ENCODE peak calls at places on chromosome 5, in eight cellular contexts. One of them, this sample, is unnamed.

GRCh38 chr5:158154226-158155005 is 295.5 kb upstream of the CLINT1 start:
- DNase-seq in fibroblast of pulmonary artery: peak
- DNase-seq in MM.1S: no peak
- DNase-seq in activated B cell treated with CpG ODN at 0.5 μM for 24 hours: no peak
- DNase-seq in HL-60: no peak
- DNase-seq in cardiac muscle cell: no peak
- DNase-seq in H9: no peak
- DNase-seq in OCI-LY7: no peak
- DNase-seq in this sample: peak

GRCh38 chr5:94440015-94440414 is 178.4 kb downstream of the KIAA0825 start:
- DNase-seq in activated B cell treated with CpG ODN at 0.5 μM for 24 hours: no peak
- DNase-seq in MM.1S: no peak
- DNase-seq in H9: no peak
- DNase-seq in OCI-LY7: no peak
- DNase-seq in HL-60: no peak
- DNase-seq in fibroblast of pulmonary artery: peak
- DNase-seq in cardiac muscle cell: no peak
- DNase-seq in this sample: no peak

GRCh38 chr5:169413416-169413815 is 112.5 kb upstream of the SLIT3 start:
- DNase-seq in OCI-LY7: no peak
- DNase-seq in activated B cell treated with CpG ODN at 0.5 μM for 24 hours: no peak
- DNase-seq in cardiac muscle cell: no peak
- DNase-seq in fibroblast of pulmonary artery: no peak
- DNase-seq in HL-60: no peak
- DNase-seq in H9: no peak
- DNase-seq in MM.1S: no peak
- DNase-seq in this sample: no peak

GRCh38 chr5:51398875-51399635 is 15.8 kb downstream of the ISL1 start:
- DNase-seq in OCI-LY7: no peak
- DNase-seq in HL-60: no peak
- DNase-seq in fibroblast of pulmonary artery: no peak
- DNase-seq in cardiac muscle cell: peak
- DNase-seq in MM.1S: no peak
- DNase-seq in activated B cell treated with CpG ODN at 0.5 μM for 24 hours: no peak
- DNase-seq in H9: peak
- DNase-seq in this sample: no peak

GRCh38 chr5:137563646-137564474 is 64.7 kb upstream of the SPOCK1 start:
- DNase-seq in fibroblast of pulmonary artery: peak
- DNase-seq in HL-60: peak
- DNase-seq in MM.1S: no peak
- DNase-seq in H9: no peak
- DNase-seq in activated B cell treated with CpG ODN at 0.5 μM for 24 hours: no peak
- DNase-seq in OCI-LY7: no peak
- DNase-seq in cardiac muscle cell: no peak
- DNase-seq in this sample: no peak

GRCh38 chr5:12095808-12096281 is 191.6 kb upstream of the CTNND2 start:
- DNase-seq in activated B cell treated with CpG ODN at 0.5 μM for 24 hours: no peak
- DNase-seq in OCI-LY7: no peak
- DNase-seq in H9: no peak
- DNase-seq in HL-60: no peak
- DNase-seq in fibroblast of pulmonary artery: no peak
- DNase-seq in cardiac muscle cell: no peak
- DNase-seq in MM.1S: no peak
- DNase-seq in this sample: no peak

GRCh38 chr5:134549714-134550113 is 24.2 kb downstream of the JADE2 start:
- DNase-seq in OCI-LY7: no peak
- DNase-seq in cardiac muscle cell: no peak
- DNase-seq in MM.1S: no peak
- DNase-seq in fibroblast of pulmonary artery: peak
- DNase-seq in HL-60: no peak
- DNase-seq in activated B cell treated with CpG ODN at 0.5 μM for 24 hours: peak
- DNase-seq in H9: no peak
- DNase-seq in this sample: no peak

GRCh38 chr5:107671742-107672211 is 1.0 kb upstream of the EFNA5 start:
- DNase-seq in cardiac muscle cell: peak
- DNase-seq in OCI-LY7: no peak
- DNase-seq in MM.1S: peak
- DNase-seq in H9: peak
- DNase-seq in activated B cell treated with CpG ODN at 0.5 μM for 24 hours: no peak
- DNase-seq in HL-60: no peak
- DNase-seq in fibroblast of pulmonary artery: peak
- DNase-seq in this sample: no peak

GRCh38 chr5:178284095-178284675 is 51.6 kb upstream of the PHYKPL start:
- DNase-seq in MM.1S: peak
- DNase-seq in H9: no peak
- DNase-seq in OCI-LY7: peak
- DNase-seq in cardiac muscle cell: no peak
- DNase-seq in HL-60: peak
- DNase-seq in fibroblast of pulmonary artery: peak
- DNase-seq in activated B cell treated with CpG ODN at 0.5 μM for 24 hours: no peak
- DNase-seq in this sample: peak

GRCh38 chr5:34053133-34053532 is 10.1 kb upstream of the C1QTNF3 start:
- DNase-seq in fibroblast of pulmonary artery: peak
- DNase-seq in MM.1S: no peak
- DNase-seq in OCI-LY7: no peak
- DNase-seq in activated B cell treated with CpG ODN at 0.5 μM for 24 hours: no peak
- DNase-seq in cardiac muscle cell: no peak
- DNase-seq in H9: no peak
- DNase-seq in HL-60: no peak
- DNase-seq in this sample: peak

DNA sequence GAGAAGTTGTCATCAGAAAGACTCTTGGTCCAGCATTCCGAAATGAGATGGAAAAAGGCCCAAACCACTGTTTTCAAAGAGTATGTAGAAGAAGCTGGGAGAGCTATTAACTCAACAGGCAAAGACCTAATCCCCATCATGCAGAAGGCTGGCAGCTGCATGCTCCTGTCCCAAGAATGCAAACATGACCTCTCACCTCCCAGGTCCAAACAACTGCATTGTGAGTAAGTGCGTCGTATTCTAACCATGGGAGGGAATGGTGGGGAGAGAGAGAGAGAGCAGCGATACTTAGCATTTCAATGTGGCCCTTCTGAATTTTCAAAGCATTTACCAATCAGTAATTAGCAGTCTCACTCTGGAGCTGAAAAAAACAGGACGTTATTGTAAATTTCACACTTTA is 27.6 kb downstream of the TRPC7 start:
- DNase-seq in fibroblast of pulmonary artery: no peak
- DNase-seq in activated B cell treated with CpG ODN at 0.5 μM for 24 hours: no peak
- DNase-seq in MM.1S: no peak
- DNase-seq in cardiac muscle cell: no peak
- DNase-seq in OCI-LY7: no peak
- DNase-seq in HL-60: no peak
- DNase-seq in H9: no peak
- DNase-seq in this sample: no peak
- TF ChIP-seq CTCF in fibroblast of pulmonary artery: no peak
- TF ChIP-seq CTCF in activated B cell treated with CpG ODN at 0.5 μM for 24 hours: no peak
- TF ChIP-seq CTCF in MM.1S: no peak
- TF ChIP-seq CTCF in cardiac muscle cell: no peak
- TF ChIP-seq CTCF in OCI-LY7: no peak
- TF ChIP-seq CTCF in HL-60: no peak
- TF ChIP-seq CTCF in H9: no peak
- TF ChIP-seq CTCF in this sample: no peak

DNA sequence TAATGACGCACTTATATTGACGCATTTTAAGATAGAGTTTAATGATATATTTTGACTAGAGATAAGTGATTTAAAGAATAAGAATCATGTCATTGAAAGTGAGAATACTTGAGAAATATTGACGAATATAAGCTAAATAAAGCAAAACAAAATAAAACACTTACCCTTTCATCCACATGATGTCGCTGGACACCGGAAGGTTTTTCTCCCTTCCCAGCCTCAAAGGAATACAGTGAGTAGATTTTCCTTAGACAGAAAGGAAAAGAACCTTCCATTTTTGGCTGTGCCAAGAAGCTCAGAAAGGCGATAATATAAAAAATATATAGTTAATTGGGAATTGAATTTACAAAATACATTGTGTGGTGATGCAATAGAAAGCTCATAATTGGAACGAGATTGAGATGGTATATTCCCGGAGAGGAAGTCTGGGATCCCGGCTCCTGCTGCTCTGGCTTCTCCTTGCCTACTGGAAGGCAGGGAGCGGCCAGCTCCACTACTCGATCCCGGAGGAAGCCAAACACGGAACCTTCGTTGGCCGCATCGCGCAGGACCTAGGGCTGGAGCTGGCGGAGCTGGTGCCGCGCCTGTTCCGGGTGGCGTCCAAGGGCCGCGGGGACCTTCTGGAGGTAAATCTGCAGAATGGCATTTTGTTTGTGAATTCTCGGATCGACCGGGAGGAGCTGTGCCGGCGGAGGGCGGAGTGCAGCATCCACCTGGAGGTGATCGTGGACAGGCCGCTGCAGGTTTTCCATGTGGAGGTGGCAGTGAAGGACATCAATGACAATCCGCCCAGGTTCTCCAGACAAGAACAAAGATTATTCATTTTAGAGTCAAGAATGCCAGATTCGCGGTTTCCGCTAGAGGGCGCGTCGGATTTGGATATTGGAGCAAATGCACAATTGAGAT is at the start of gene PCDHA5:
- DNase-seq in H9: no peak
- DNase-seq in HL-60: no peak
- DNase-seq in activated B cell treated with CpG ODN at 0.5 μM for 24 hours: no peak
- DNase-seq in OCI-LY7: peak
- DNase-seq in cardiac muscle cell: no peak
- DNase-seq in MM.1S: no peak
- DNase-seq in fibroblast of pulmonary artery: peak
- DNase-seq in this sample: no peak
- TF ChIP-seq CTCF in H9: peak
- TF ChIP-seq CTCF in HL-60: peak
- TF ChIP-seq CTCF in activated B cell treated with CpG ODN at 0.5 μM for 24 hours: no peak
- TF ChIP-seq CTCF in OCI-LY7: peak
- TF ChIP-seq CTCF in cardiac muscle cell: peak
- TF ChIP-seq CTCF in MM.1S: peak
- TF ChIP-seq CTCF in fibroblast of pulmonary artery: peak
- TF ChIP-seq CTCF in this sample: peak

DNA sequence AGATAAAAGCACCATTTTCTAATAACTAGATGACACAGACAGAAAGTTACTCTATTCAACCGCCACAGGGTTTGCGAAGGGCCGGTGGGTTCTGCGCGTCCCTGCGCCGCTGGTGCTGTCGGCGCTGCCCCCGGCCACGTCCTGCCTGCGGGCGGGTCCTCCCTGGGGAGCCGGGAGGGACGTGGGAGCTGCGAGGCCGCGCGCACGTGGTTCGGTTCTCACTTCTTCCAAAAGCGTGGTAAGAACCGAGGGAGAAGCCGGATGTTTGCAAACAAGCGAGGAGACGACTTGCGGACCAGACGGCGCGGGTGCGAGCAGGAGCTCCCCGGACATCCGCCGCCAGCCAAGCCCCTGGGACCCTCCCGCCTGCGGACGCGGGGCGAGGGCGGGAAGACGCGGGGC is 12.5 kb downstream of the BTNL9 start:
- DNase-seq in H9: peak
- DNase-seq in cardiac muscle cell: no peak
- DNase-seq in activated B cell treated with CpG ODN at 0.5 μM for 24 hours: peak
- DNase-seq in fibroblast of pulmonary artery: peak
- DNase-seq in OCI-LY7: peak
- DNase-seq in HL-60: no peak
- DNase-seq in MM.1S: no peak
- DNase-seq in this sample: no peak
- TF ChIP-seq CTCF in H9: no peak
- TF ChIP-seq CTCF in cardiac muscle cell: no peak
- TF ChIP-seq CTCF in activated B cell treated with CpG ODN at 0.5 μM for 24 hours: no peak
- TF ChIP-seq CTCF in fibroblast of pulmonary artery: no peak
- TF ChIP-seq CTCF in OCI-LY7: no peak
- TF ChIP-seq CTCF in HL-60: no peak
- TF ChIP-seq CTCF in MM.1S: no peak
- TF ChIP-seq CTCF in this sample: no peak

GRCh38 chr5:53035868-53036381 is 46.8 kb downstream of the ITGA2 start:
- DNase-seq in HL-60: no peak
- DNase-seq in fibroblast of pulmonary artery: peak
- DNase-seq in OCI-LY7: peak
- DNase-seq in H9: no peak
- DNase-seq in activated B cell treated with CpG ODN at 0.5 μM for 24 hours: no peak
- DNase-seq in MM.1S: no peak
- DNase-seq in cardiac muscle cell: no peak
- DNase-seq in this sample: peak
- TF ChIP-seq CTCF in HL-60: no peak
- TF ChIP-seq CTCF in fibroblast of pulmonary artery: peak
- TF ChIP-seq CTCF in OCI-LY7: peak
- TF ChIP-seq CTCF in H9: peak
- TF ChIP-seq CTCF in activated B cell treated with CpG ODN at 0.5 μM for 24 hours: no peak
- TF ChIP-seq CTCF in MM.1S: peak
- TF ChIP-seq CTCF in cardiac muscle cell: peak
- TF ChIP-seq CTCF in this sample: peak

DNA sequence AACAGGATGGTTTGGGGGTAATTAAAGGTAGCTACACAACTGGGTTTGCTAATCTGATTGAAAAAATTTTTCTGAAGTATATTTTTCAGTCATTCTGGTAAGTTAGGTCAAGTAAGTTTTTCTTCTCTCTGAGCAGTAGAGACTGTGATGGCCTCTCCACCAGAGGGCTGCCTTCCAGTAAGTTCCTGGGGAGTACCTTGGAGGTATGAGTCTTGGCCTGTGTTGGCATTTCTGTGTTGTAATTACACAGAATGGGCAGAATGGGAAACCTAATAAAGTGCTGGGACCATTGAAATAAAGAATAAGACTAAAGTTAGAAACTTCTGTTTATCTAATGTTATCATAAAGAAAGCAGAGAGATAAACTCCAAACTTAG is 430.8 kb downstream of the ARHGEF28 start:
- DNase-seq in OCI-LY7: peak
- DNase-seq in HL-60: no peak
- DNase-seq in activated B cell treated with CpG ODN at 0.5 μM for 24 hours: no peak
- DNase-seq in H9: no peak
- DNase-seq in MM.1S: peak
- DNase-seq in fibroblast of pulmonary artery: peak
- DNase-seq in cardiac muscle cell: peak
- DNase-seq in this sample: no peak
- TF ChIP-seq CTCF in OCI-LY7: peak
- TF ChIP-seq CTCF in HL-60: no peak
- TF ChIP-seq CTCF in activated B cell treated with CpG ODN at 0.5 μM for 24 hours: no peak
- TF ChIP-seq CTCF in H9: peak
- TF ChIP-seq CTCF in MM.1S: peak
- TF ChIP-seq CTCF in fibroblast of pulmonary artery: peak
- TF ChIP-seq CTCF in cardiac muscle cell: peak
- TF ChIP-seq CTCF in this sample: peak

DNA sequence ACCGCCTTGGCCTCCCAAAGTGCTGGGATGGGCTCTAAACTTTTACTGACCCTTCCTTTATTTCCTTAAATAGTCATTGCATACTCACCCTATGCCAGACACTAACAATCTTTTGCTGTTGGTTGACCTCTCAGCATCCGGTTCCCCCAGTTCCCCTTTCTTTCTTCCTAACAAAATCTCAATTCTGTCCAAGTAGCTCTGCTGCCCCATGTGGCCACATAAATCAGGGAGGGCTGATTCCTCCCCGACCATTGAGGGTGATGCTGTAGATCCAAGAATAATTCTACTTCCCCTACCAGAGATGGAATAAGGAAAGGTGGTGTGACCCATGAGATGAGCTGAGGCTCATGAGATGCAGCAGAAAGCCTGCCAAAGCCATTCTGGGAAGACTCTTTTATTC is 315.3 kb upstream of the MSX2 start:
- DNase-seq in H9: no peak
- DNase-seq in fibroblast of pulmonary artery: no peak
- DNase-seq in HL-60: peak
- DNase-seq in MM.1S: no peak
- DNase-seq in OCI-LY7: no peak
- DNase-seq in activated B cell treated with CpG ODN at 0.5 μM for 24 hours: no peak
- DNase-seq in cardiac muscle cell: no peak
- DNase-seq in this sample: no peak
- TF ChIP-seq CTCF in H9: peak
- TF ChIP-seq CTCF in fibroblast of pulmonary artery: peak
- TF ChIP-seq CTCF in HL-60: peak
- TF ChIP-seq CTCF in MM.1S: no peak
- TF ChIP-seq CTCF in OCI-LY7: peak
- TF ChIP-seq CTCF in activated B cell treated with CpG ODN at 0.5 μM for 24 hours: no peak
- TF ChIP-seq CTCF in cardiac muscle cell: peak
- TF ChIP-seq CTCF in this sample: peak